ENCODE peak calls at places on chromosome 11, in nine cellular contexts. M is BJ, U is RWPE1, Y is uterus, B is AG09319, D is left ventricle myocardium inferior, O is bronchial epithelial cell, N is cardiac fibroblast, S is brain microvascular endothelial cell. I is an unnamed sample.

GRCh38 chr11:6129634-6130033 is 22.1 kb downstream of the OR56B4 start:
- DNase-seq in M (no peak), U (no peak), Y (no peak), B (no peak), D (no peak), O (no peak), N (no peak), S (no peak), I (no peak)

GRCh38 chr11:128766687-128767086 is 72.8 kb downstream of the FLI1 start:
- DNase-seq in M (no peak), U (no peak), Y (peak), B (no peak), D (peak), O (no peak), N (peak), S (no peak), I (no peak)

GRCh38 chr11:131511794-131512193 is 141.4 kb downstream of the NTM start:
- DNase-seq in M (no peak), U (no peak), Y (no peak), B (no peak), D (no peak), O (peak), N (peak), S (peak), I (no peak)

GRCh38 chr11:132278801-132279574 is 908.6 kb downstream of the NTM start:
- DNase-seq in M (no peak), U (no peak), Y (no peak), B (no peak), D (no peak), O (peak), N (peak), S (peak), I (peak)

GRCh38 chr11:71179877-71180276 is 72.5 kb downstream of the SHANK2 start:
- DNase-seq in M (no peak), U (no peak), Y (no peak), B (no peak), D (no peak), O (peak), N (no peak), S (no peak), I (no peak)

GRCh38 chr11:70756756-70757155 is 358.4 kb downstream of the CTTN start:
- DNase-seq in M (no peak), U (no peak), Y (no peak), B (no peak), D (no peak), O (no peak), N (no peak), S (no peak), I (no peak)

GRCh38 chr11:16982256-16982671 is 31.9 kb downstream of the PLEKHA7 start:
- DNase-seq in M (no peak), U (no peak), Y (no peak), B (no peak), D (no peak), O (no peak), N (no peak), S (no peak), I (no peak)

GRCh38 chr11:5577101-5577500 is 3.6 kb upstream of the OR52B6 start:
- DNase-seq in M (no peak), U (no peak), Y (no peak), B (no peak), D (no peak), O (no peak), N (no peak), S (no peak), I (no peak)

GRCh38 chr11:114426280-114426679 is 13.0 kb upstream of the REXO2 start:
- DNase-seq in M (no peak), U (no peak), Y (no peak), B (no peak), D (no peak), O (peak), N (no peak), S (no peak), I (no peak)

GRCh38 chr11:122816701-122817100 is 21.6 kb upstream of the CRTAM start:
- DNase-seq in M (no peak), U (no peak), Y (no peak), B (no peak), D (no peak), O (no peak), N (peak), S (no peak), I (no peak)

GRCh38 chr11:21142007-21142406 is 472.6 kb downstream of the NELL1 start:
- DNase-seq in M (no peak), U (no peak), Y (no peak), B (no peak), D (no peak), O (peak), N (no peak), S (no peak), I (no peak)

GRCh38 chr11:34633990-34634725 is 13.3 kb downstream of the EHF start:
- DNase-seq in M (no peak), U (no peak), Y (no peak), B (no peak), D (no peak), O (peak), N (peak), S (no peak), I (peak)

GRCh38 chr11:10302294-10302743 is 2.6 kb upstream of the ADM start:
- DNase-seq in M (no peak), U (peak), Y (no peak), B (no peak), D (no peak), O (no peak), N (no peak), S (no peak), I (no peak)

GRCh38 chr11:10301656-10302293 is 3.1 kb upstream of the ADM start:
- DNase-seq in M (peak), U (peak), Y (no peak), B (no peak), D (no peak), O (no peak), N (peak), S (peak), I (peak)

GRCh38 chr11:10295056-10295901 is 1.3 kb upstream of the SBF2 start:
- DNase-seq in M (no peak), U (no peak), Y (no peak), B (no peak), D (no peak), O (no peak), N (peak), S (no peak), I (no peak)

GRCh38 chr11:10294289-10294953 is 402 bp upstream of the SBF2 start:
- DNase-seq in M (peak), U (peak), Y (peak), B (peak), D (peak), O (peak), N (peak), S (peak), I (peak)

DNA sequence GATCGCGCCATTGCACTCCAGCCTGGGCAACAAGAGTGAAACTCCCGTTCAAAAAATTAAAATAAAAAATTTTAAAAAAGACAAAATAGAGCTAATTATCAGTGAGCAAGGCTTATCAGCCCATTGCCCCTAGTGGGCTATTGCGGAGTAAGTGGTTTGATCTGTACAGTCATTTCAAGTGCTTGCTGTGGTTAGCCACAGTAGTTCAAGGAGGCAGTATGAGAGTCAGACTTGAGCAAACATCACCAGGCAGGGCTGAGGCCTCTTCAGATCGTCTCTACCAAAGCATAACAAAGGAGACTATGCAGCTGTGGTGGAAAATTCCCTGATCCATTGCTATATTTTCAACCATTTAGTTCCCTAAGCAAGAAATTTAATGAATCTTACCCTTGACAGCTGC is 4.3 kb upstream of the SBF2 start:
- DNase-seq in M (no peak), U (no peak), Y (no peak), B (no peak), D (no peak), O (peak), N (peak), S (peak), I (peak)
- TF ChIP-seq CTCF in M (peak), U (no peak), Y (no peak), B (no peak), D (no peak), O (peak), N (peak), S (peak), I (peak)

GRCh38 chr11:40125054-40125453 is 1334.4 kb downstream of the LRRC4C start:
- DNase-seq in M (no peak), U (peak), Y (no peak), B (no peak), D (no peak), O (no peak), N (no peak), S (no peak), I (no peak)
- TF ChIP-seq CTCF in M (no peak), U (peak), Y (no peak), B (no peak), D (no peak), O (no peak), N (no peak), S (no peak), I (no peak)

GRCh38 chr11:120658071-120658423 is 146.5 kb downstream of the GRIK4 start:
- DNase-seq in M (no peak), U (no peak), Y (no peak), B (no peak), D (no peak), O (no peak), N (no peak), S (no peak), I (no peak)

GRCh38 chr11:120659076-120659475 is 147.5 kb downstream of the GRIK4 start:
- DNase-seq in M (no peak), U (no peak), Y (no peak), B (no peak), D (no peak), O (no peak), N (no peak), S (no peak), I (no peak)

GRCh38 chr11:120662071-120662611 is 150.6 kb downstream of the GRIK4 start:
- DNase-seq in M (no peak), U (no peak), Y (no peak), B (no peak), D (no peak), O (no peak), N (no peak), S (no peak), I (no peak)

GRCh38 chr11:120657306-120658070 is 145.9 kb downstream of the GRIK4 start:
- DNase-seq in M (no peak), U (no peak), Y (no peak), B (no peak), D (no peak), O (no peak), N (no peak), S (no peak), I (no peak)

GRCh38 chr11:120660024-120660565 is 148.5 kb downstream of the GRIK4 start:
- DNase-seq in M (no peak), U (peak), Y (no peak), B (no peak), D (no peak), O (peak), N (peak), S (peak), I (no peak)
- TF ChIP-seq CTCF in M (peak), U (no peak), Y (no peak), B (peak), D (peak), O (peak), N (peak), S (peak), I (peak)

DNA sequence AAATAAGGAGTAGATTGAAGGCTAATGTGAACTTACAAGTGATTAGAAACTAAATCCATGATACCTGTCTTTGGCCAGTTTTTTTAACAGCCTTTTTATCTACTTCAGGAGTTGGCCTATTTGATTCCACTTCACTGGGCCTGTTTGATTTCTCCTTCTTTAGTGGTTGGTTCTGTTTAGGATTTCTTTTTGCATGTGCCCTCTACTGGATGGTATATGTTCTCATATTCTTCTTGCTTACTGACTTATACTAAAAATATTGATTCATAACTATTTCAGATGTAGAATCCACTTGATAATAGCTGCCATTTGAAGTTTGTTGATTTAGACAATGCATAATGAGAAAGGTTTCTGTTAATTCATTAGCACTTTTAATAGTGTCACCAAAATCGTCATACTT is 53.9 kb downstream of the USP47 start:
- DNase-seq in M (no peak), U (no peak), Y (no peak), B (no peak), D (no peak), O (peak), N (peak), S (no peak), I (peak)
- TF ChIP-seq CTCF in M (peak), U (peak), Y (no peak), B (peak), D (peak), O (no peak), N (no peak), S (peak), I (peak)

GRCh38 chr11:57460017-57460755 is at the start of gene RTN4RL2:
- DNase-seq in M (no peak), U (peak), Y (peak), B (no peak), D (peak), O (no peak), N (peak), S (peak), I (no peak)
- TF ChIP-seq CTCF in M (peak), U (peak), Y (no peak), B (no peak), D (peak), O (peak), N (no peak), S (peak), I (peak)

GRCh38 chr11:26191193-26191592 is 140.7 kb upstream of the ANO3 start:
- DNase-seq in M (no peak), U (no peak), Y (no peak), B (no peak), D (no peak), O (no peak), N (no peak), S (no peak), I (no peak)
- TF ChIP-seq CTCF in M (no peak), U (no peak), Y (no peak), B (no peak), D (no peak), O (no peak), N (no peak), S (no peak), I (no peak)